ENCODE peak calls at places on chromosome 1, in five cellular contexts. B, P, D, H and Q are unnamed samples.

GRCh38 chr1:6358757-6359567 is 34.6 kb downstream of the ACOT7 start:
- DNase-seq in B (peak; percentile 42), P (peak; percentile 37), D (no peak), H (no peak), Q (no peak)

GRCh38 chr1:19460535-19461351 is 24.6 kb downstream of the CAPZB start:
- DNase-seq in B (no peak), P (no peak), D (no peak), H (no peak), Q (no peak)

GRCh38 chr1:46396429-46397398 is 2.6 kb downstream of the FAAH start:
- DNase-seq in B (no peak), P (no peak), D (no peak), H (no peak), Q (no peak)

GRCh38 chr1:43366179-43366578 is 1.6 kb downstream of the ELOVL1 start:
- DNase-seq in B (peak; percentile 91), P (no peak), D (peak; percentile 71), H (no peak), Q (no peak)

GRCh38 chr1:89762431-89762800 is 58.4 kb upstream of the LRRC8D start:
- DNase-seq in B (no peak), P (no peak), D (peak; percentile 52), H (no peak), Q (no peak)

GRCh38 chr1:27564264-27564579 is 39.7 kb downstream of the AHDC1 start:
- DNase-seq in B (no peak), P (no peak), D (no peak), H (no peak), Q (no peak)

GRCh38 chr1:51264470-51264869 is 28.4 kb downstream of the RNF11 start:
- DNase-seq in B (no peak), P (no peak), D (no peak), H (no peak), Q (peak; percentile 68)

GRCh38 chr1:2556277-2557145 is at the start of gene TNFRSF14:
- DNase-seq in B (peak; percentile 84), P (peak; percentile 52), D (no peak), H (no peak), Q (no peak)

GRCh38 chr1:221742555-221743415 is 896 bp upstream of the DUSP10 start:
- DNase-seq in B (peak; percentile 89), P (peak; percentile 73), D (peak; percentile 80), H (peak; percentile 90), Q (peak; percentile 61)

GRCh38 chr1:213119794-213120193 is 68.8 kb downstream of the RPS6KC1 start:
- DNase-seq in B (no peak), P (no peak), D (no peak), H (no peak), Q (no peak)

GRCh38 chr1:97137862-97138514 is 416.4 kb downstream of the PTBP2 start:
- DNase-seq in B (peak; percentile 10), P (peak; percentile 18), D (no peak), H (peak; percentile 66), Q (peak; percentile 12)

GRCh38 chr1:112579801-112580510 is 39.0 kb downstream of the ST7L start:
- DNase-seq in B (no peak), P (no peak), D (no peak), H (no peak), Q (no peak)

GRCh38 chr1:110341146-110341871 is 2.1 kb downstream of the RBM15 start:
- DNase-seq in B (no peak), P (no peak), D (no peak), H (no peak), Q (no peak)

GRCh38 chr1:110338200-110339039 is 757 bp upstream of the RBM15 start:
- DNase-seq in B (peak; percentile 96), P (peak; percentile 99), D (peak; percentile 94), H (peak; percentile 100), Q (peak; percentile 75)

GRCh38 chr1:110339040-110339426 is at the start of gene RBM15:
- DNase-seq in B (peak; percentile 98), P (peak; percentile 99), D (peak; percentile 92), H (peak; percentile 99), Q (peak; percentile 81)

GRCh38 chr1:110340207-110340468 is 961 bp downstream of the RBM15 start:
- DNase-seq in B (peak; percentile 29), P (peak; percentile 22), D (no peak), H (no peak), Q (no peak)

DNA sequence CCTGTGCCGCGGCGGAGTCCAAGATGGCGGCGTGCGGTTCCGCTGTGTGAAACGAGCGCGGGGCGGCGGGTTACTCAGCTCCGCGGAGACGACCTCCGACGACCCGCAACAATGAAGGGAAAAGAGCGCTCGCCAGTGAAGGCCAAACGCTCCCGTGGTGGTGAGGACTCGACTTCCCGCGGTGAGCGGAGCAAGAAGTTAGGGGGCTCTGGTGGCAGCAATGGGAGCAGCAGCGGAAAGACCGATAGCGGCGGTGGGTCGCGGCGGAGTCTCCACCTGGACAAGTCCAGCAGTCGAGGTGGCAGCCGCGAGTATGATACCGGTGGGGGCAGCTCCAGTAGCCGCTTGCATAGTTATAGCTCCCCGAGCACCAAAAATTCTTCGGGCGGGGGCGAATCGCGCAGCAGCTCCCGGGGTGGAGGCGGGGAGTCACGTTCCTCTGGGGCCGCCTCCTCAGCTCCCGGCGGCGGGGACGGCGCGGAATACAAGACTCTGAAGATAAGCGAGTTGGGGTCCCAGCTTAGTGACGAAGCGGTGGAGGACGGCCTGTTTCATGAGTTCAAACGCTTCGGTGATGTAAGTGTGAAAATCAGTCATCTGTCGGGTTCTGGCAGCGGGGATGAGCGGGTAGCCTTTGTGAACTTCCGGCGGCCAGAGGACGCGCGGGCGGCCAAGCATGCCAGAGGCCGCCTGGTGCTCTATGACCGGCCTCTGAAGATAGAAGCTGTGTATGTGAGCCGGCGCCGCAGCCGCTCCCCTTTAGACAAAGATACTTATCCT is 440 bp downstream of the RBM15 start:
- DNase-seq in B (peak; percentile 63), P (no peak), D (peak; percentile 90), H (peak; percentile 30), Q (peak; percentile 17)
- TF ChIP-seq POLR2A in B (peak; percentile 85), P (peak; percentile 82), D (peak; percentile 86), H (peak; percentile 57), Q (peak; percentile 76)

DNA sequence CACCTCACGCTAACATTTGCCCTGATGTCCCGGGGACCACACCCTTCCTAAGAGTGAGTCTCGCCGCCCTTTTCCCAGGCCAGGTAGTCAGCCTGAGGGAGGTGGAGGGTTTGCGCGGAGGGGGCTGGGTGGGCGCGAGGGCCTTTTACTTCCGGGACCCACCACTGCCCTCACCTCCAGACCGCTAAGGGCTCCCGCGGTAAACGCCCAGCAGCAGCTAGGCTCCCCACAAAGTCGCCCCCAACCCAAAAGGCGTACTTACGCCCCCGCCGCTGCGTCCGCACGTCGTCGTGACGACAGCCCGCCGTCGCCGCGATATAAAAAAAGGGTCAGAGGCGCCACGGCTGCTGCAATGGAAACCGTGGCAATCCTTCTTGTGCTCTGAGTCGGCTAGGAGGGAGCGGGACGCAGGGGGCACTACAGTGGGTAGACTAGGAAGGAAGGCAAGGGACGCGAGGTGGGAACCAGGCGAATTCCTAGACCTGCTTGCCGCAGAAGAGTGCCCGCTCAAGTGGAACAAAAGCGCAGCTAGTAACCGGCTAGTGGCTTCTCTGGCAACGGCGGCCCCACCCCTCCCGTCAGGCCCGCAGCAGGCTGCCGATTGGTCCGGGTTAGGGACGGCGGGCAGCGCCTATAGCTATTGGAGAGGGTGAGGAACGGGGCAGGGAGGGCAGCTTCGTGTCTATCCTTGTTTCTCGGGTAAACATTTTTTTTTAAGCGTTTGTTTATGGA is at the start of gene ODF2L:
- DNase-seq in B (peak; percentile 95), P (peak; percentile 86), D (peak; percentile 89), H (peak; percentile 79), Q (peak; percentile 78)
- TF ChIP-seq POLR2A in B (peak; percentile 75), P (peak; percentile 76), D (peak; percentile 62), H (peak; percentile 40), Q (peak; percentile 53)

GRCh38 chr1:201792534-201793305 is 36.2 kb upstream of the IPO9 start:
- DNase-seq in B (peak; percentile 78), P (peak; percentile 86), D (peak; percentile 87), H (peak; percentile 86), Q (peak; percentile 68)
- TF ChIP-seq POLR2A in B (no peak), P (peak; percentile 24), D (no peak), H (no peak), Q (no peak)

GRCh38 chr1:40979241-40980067 is at the start of gene CTPS1:
- DNase-seq in B (peak; percentile 96), P (peak; percentile 95), D (peak; percentile 96), H (peak; percentile 96), Q (peak; percentile 96)
- TF ChIP-seq POLR2A in B (peak; percentile 40), P (peak; percentile 90), D (peak; percentile 86), H (peak; percentile 55), Q (peak; percentile 75)

DNA sequence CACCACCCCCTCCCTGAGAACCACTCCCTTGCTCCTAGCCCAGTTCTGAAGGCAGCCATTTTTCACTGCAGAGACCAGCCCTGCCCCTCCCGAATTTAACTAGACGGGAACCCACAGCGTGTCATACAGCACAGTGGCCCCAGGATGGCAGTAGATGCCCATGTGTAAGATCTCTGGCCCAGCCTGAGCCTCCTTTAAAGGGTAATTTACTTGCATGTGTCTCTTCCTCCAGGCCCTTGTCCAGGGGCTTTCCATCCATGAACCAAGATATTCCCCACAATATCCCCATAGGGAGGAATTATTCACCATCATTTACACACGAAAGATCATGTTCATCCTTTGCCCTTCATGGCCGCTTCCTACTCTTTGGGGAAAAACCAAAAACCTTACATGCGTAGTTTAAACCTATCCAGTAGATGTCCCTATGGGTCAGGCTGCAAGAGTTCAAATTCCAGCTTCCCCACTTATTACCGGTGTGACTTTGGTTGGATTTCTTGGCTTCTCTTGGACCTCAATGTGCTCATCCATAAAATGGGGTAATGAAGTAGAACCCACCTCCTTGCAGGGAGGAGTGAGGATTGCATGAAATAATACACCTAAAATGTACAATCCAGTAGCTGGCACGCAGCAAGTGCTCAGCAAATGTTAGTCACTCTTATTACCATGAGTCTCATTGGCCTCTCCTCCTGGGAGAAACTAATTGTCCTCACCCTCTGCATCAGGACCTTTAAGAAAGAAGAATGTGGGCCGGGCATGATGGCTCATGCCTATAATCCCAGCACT is 4.0 kb upstream of the LACTBL1 start:
- DNase-seq in B (peak; percentile 63), P (no peak), D (peak; percentile 79), H (peak; percentile 85), Q (peak; percentile 52)
- TF ChIP-seq POLR2A in B (no peak), P (no peak), D (peak; percentile 36), H (no peak), Q (no peak)

DNA sequence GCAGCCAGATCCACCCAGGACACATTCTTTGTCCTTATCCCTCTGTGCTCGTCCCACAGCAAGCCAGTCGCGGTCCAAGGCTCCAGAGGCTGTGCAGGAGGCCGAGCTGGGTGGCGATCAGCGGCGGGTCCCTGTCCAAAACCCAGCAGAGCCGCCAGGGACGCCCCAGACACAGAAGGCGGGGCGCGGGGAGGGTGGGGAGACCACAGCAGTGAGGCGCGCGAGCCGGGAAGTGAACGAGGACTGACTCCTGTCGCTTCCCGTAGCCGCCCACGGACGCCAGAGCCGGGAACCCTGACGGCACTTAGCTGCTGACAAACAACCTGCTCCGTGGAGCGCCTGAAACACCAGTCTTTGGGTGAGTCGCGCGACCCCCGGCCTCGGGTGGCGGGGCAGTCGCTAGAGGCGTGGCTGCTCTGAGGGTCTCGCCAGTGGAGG is at the start of gene LGALS8:
- DNase-seq in B (peak; percentile 88), P (peak; percentile 84), D (peak; percentile 71), H (peak; percentile 82), Q (peak; percentile 69)
- TF ChIP-seq POLR2A in B (peak; percentile 46), P (peak; percentile 35), D (no peak), H (peak; percentile 45), Q (peak; percentile 63)